ENCODE peak calls at places on chromosome 21, in nine cellular contexts. One of them, this sample, is unnamed.
A peak's percentile ranks its signal among the peaks of the same experiment; 100 is the strongest.

GRCh38 chr21:15999741-16000140 is 270.0 kb downstream of the USP25 start:
- DNase-seq in CD8-positive, alpha-beta T cell: no peak
- DNase-seq in suprapubic skin: no peak
- DNase-seq in IMR-90: no peak
- DNase-seq in HCT116: no peak
- DNase-seq in spleen: no peak
- DNase-seq in RWPE2: no peak
- DNase-seq in A549: no peak
- DNase-seq in uterus: no peak
- DNase-seq in this sample: no peak

GRCh38 chr21:36709030-36709867 is 10.3 kb downstream of the SIM2 start:
- DNase-seq in CD8-positive, alpha-beta T cell: no peak
- DNase-seq in suprapubic skin: no peak
- DNase-seq in IMR-90: no peak
- DNase-seq in HCT116: no peak
- DNase-seq in spleen: peak; percentile 54
- DNase-seq in RWPE2: peak; percentile 60
- DNase-seq in A549: no peak
- DNase-seq in uterus: no peak
- DNase-seq in this sample: no peak

GRCh38 chr21:43331962-43332458 is 94.9 kb downstream of the SIK1 start:
- DNase-seq in CD8-positive, alpha-beta T cell: no peak
- DNase-seq in suprapubic skin: no peak
- DNase-seq in IMR-90: peak; percentile 99
- DNase-seq in HCT116: no peak
- DNase-seq in spleen: no peak
- DNase-seq in RWPE2: no peak
- DNase-seq in A549: peak; percentile 78
- DNase-seq in uterus: no peak
- DNase-seq in this sample: peak; percentile 84

GRCh38 chr21:39904457-39904856 is 37.2 kb downstream of the PCP4 start:
- DNase-seq in CD8-positive, alpha-beta T cell: no peak
- DNase-seq in suprapubic skin: no peak
- DNase-seq in IMR-90: no peak
- DNase-seq in HCT116: no peak
- DNase-seq in spleen: no peak
- DNase-seq in RWPE2: no peak
- DNase-seq in A549: no peak
- DNase-seq in uterus: no peak
- DNase-seq in this sample: no peak

GRCh38 chr21:29178936-29179335 is 48.5 kb downstream of the MAP3K7CL start:
- DNase-seq in CD8-positive, alpha-beta T cell: no peak
- DNase-seq in suprapubic skin: no peak
- DNase-seq in IMR-90: no peak
- DNase-seq in HCT116: no peak
- DNase-seq in spleen: no peak
- DNase-seq in RWPE2: no peak
- DNase-seq in A549: no peak
- DNase-seq in uterus: no peak
- DNase-seq in this sample: no peak

GRCh38 chr21:36337099-36337509 is 17.1 kb downstream of the MORC3 start:
- DNase-seq in CD8-positive, alpha-beta T cell: no peak
- DNase-seq in suprapubic skin: no peak
- DNase-seq in IMR-90: peak; percentile 78
- DNase-seq in HCT116: no peak
- DNase-seq in spleen: no peak
- DNase-seq in RWPE2: no peak
- DNase-seq in A549: peak; percentile 31
- DNase-seq in uterus: no peak
- DNase-seq in this sample: no peak

GRCh38 chr21:43645414-43645891 is 13.8 kb downstream of the HSF2BP start:
- DNase-seq in CD8-positive, alpha-beta T cell: no peak
- DNase-seq in suprapubic skin: no peak
- DNase-seq in IMR-90: peak; percentile 82
- DNase-seq in HCT116: no peak
- DNase-seq in spleen: no peak
- DNase-seq in RWPE2: no peak
- DNase-seq in A549: peak; percentile 53
- DNase-seq in uterus: peak; percentile 42
- DNase-seq in this sample: peak; percentile 53

GRCh38 chr21:29034678-29035077 is 10.2 kb downstream of the USP16 start:
- DNase-seq in CD8-positive, alpha-beta T cell: no peak
- DNase-seq in suprapubic skin: no peak
- DNase-seq in IMR-90: no peak
- DNase-seq in HCT116: no peak
- DNase-seq in spleen: no peak
- DNase-seq in RWPE2: no peak
- DNase-seq in A549: no peak
- DNase-seq in uterus: no peak
- DNase-seq in this sample: no peak

DNA sequence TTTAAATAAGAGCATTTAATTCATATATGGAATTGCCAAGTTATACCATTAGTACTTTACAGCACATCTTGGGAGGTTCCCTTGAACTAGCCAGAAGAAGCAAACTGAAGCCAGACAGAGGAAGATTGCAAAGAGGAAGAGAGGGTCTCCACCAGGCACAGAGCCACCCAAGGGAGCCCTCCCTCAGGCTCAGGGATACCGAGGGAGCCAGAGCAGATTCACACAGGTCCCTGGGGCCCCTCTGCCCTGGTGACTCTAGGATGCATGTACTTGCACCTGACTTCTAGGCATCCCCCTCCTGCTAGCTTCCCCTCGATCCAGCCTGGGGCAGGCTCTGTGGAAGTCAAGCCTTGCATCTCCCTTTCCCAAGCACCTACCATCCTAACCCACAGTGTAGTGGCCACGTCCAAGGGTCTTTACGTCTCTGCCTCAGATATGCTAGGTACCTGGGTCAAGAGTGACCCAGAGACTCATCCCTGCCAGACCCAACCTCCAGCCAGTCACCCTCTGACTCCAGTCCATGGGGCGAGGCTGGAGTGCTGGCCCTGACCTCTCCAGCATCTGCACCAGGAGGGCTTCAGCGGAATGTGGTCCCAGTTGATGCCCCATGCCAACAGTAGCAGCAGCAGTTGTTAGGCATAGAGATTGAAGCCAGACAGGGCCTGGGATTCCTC is 6.4 kb downstream of the IFNAR2 start:
- DNase-seq in CD8-positive, alpha-beta T cell: no peak
- DNase-seq in suprapubic skin: no peak
- DNase-seq in IMR-90: no peak
- DNase-seq in HCT116: no peak
- DNase-seq in spleen: no peak
- DNase-seq in RWPE2: no peak
- DNase-seq in A549: no peak
- DNase-seq in uterus: no peak
- DNase-seq in this sample: no peak
- H3K4me1 ChIP-seq in CD8-positive, alpha-beta T cell: peaks cover 91% of the 10 kb centered on the region
- H3K4me1 ChIP-seq in suprapubic skin: peaks cover 12% of the 10 kb centered on the region
- H3K4me1 ChIP-seq in IMR-90: peaks cover 6% of the 10 kb centered on the region
- H3K4me1 ChIP-seq in HCT116: peaks cover 5% of the 10 kb centered on the region
- H3K4me1 ChIP-seq in spleen: peaks cover 100% of the 10 kb centered on the region
- H3K4me1 ChIP-seq in RWPE2: peaks cover 6% of the 10 kb centered on the region
- H3K4me1 ChIP-seq in A549: peaks cover 19% of the 10 kb centered on the region
- H3K4me1 ChIP-seq in uterus: no peaks in the 10 kb centered on the region
- H3K4me1 ChIP-seq in this sample: peaks cover 2% of the 10 kb centered on the region

GRCh38 chr21:38621132-38621531 is 122.9 kb upstream of the ERG start:
- DNase-seq in CD8-positive, alpha-beta T cell: no peak
- DNase-seq in suprapubic skin: no peak
- DNase-seq in IMR-90: no peak
- DNase-seq in HCT116: no peak
- DNase-seq in spleen: no peak
- DNase-seq in RWPE2: no peak
- DNase-seq in A549: no peak
- DNase-seq in uterus: no peak
- DNase-seq in this sample: no peak
- TF ChIP-seq CTCF in CD8-positive, alpha-beta T cell: no peak
- TF ChIP-seq CTCF in suprapubic skin: no peak
- TF ChIP-seq CTCF in IMR-90: no peak
- TF ChIP-seq CTCF in HCT116: no peak
- TF ChIP-seq CTCF in spleen: no peak
- TF ChIP-seq CTCF in RWPE2: no peak
- TF ChIP-seq CTCF in A549: no peak
- TF ChIP-seq CTCF in uterus: no peak
- TF ChIP-seq CTCF in this sample: no peak

GRCh38 chr21:45294509-45295291 is 7.0 kb upstream of the POFUT2 start:
- DNase-seq in CD8-positive, alpha-beta T cell: no peak
- DNase-seq in suprapubic skin: peak; percentile 83
- DNase-seq in IMR-90: peak; percentile 100
- DNase-seq in HCT116: no peak
- DNase-seq in spleen: peak; percentile 84
- DNase-seq in RWPE2: no peak
- DNase-seq in A549: no peak
- DNase-seq in uterus: peak; percentile 92
- DNase-seq in this sample: peak; percentile 97

GRCh38 chr21:45296638-45297037 is 8.9 kb upstream of the POFUT2 start:
- DNase-seq in CD8-positive, alpha-beta T cell: no peak
- DNase-seq in suprapubic skin: no peak
- DNase-seq in IMR-90: no peak
- DNase-seq in HCT116: no peak
- DNase-seq in spleen: no peak
- DNase-seq in RWPE2: no peak
- DNase-seq in A549: no peak
- DNase-seq in uterus: no peak
- DNase-seq in this sample: no peak

GRCh38 chr21:45297329-45297728 is 9.6 kb upstream of the POFUT2 start:
- DNase-seq in CD8-positive, alpha-beta T cell: no peak
- DNase-seq in suprapubic skin: peak; percentile 33
- DNase-seq in IMR-90: no peak
- DNase-seq in HCT116: no peak
- DNase-seq in spleen: no peak
- DNase-seq in RWPE2: no peak
- DNase-seq in A549: no peak
- DNase-seq in uterus: no peak
- DNase-seq in this sample: no peak

GRCh38 chr21:45293726-45294401 is 6.2 kb upstream of the POFUT2 start:
- DNase-seq in CD8-positive, alpha-beta T cell: no peak
- DNase-seq in suprapubic skin: peak; percentile 67
- DNase-seq in IMR-90: no peak
- DNase-seq in HCT116: no peak
- DNase-seq in spleen: peak; percentile 77
- DNase-seq in RWPE2: no peak
- DNase-seq in A549: no peak
- DNase-seq in uterus: no peak
- DNase-seq in this sample: peak; percentile 71

GRCh38 chr21:45295576-45296365 is 8.1 kb upstream of the POFUT2 start:
- DNase-seq in CD8-positive, alpha-beta T cell: no peak
- DNase-seq in suprapubic skin: peak; percentile 43
- DNase-seq in IMR-90: peak; percentile 91
- DNase-seq in HCT116: no peak
- DNase-seq in spleen: no peak
- DNase-seq in RWPE2: no peak
- DNase-seq in A549: no peak
- DNase-seq in uterus: peak; percentile 65
- DNase-seq in this sample: peak; percentile 43
- H3K4me1 ChIP-seq in CD8-positive, alpha-beta T cell: peaks cover 17% of the 10 kb centered on the region
- H3K4me1 ChIP-seq in suprapubic skin: peaks cover 54% of the 10 kb centered on the region
- H3K4me1 ChIP-seq in IMR-90: peaks cover 47% of the 10 kb centered on the region
- H3K4me1 ChIP-seq in HCT116: peaks cover 17% of the 10 kb centered on the region
- H3K4me1 ChIP-seq in spleen: peaks cover 67% of the 10 kb centered on the region
- H3K4me1 ChIP-seq in RWPE2: no peaks in the 10 kb centered on the region
- H3K4me1 ChIP-seq in A549: peaks cover 15% of the 10 kb centered on the region
- H3K4me1 ChIP-seq in uterus: peaks cover 21% of the 10 kb centered on the region
- H3K4me1 ChIP-seq in this sample: peaks cover 39% of the 10 kb centered on the region

GRCh38 chr21:17270234-17270633 is 242.6 kb upstream of the CXADR start:
- DNase-seq in CD8-positive, alpha-beta T cell: no peak
- DNase-seq in suprapubic skin: no peak
- DNase-seq in IMR-90: peak; percentile 31
- DNase-seq in HCT116: no peak
- DNase-seq in spleen: no peak
- DNase-seq in RWPE2: no peak
- DNase-seq in A549: peak; percentile 4
- DNase-seq in uterus: peak; percentile 66
- DNase-seq in this sample: peak; percentile 60
- TF ChIP-seq CTCF in CD8-positive, alpha-beta T cell: no peak
- TF ChIP-seq CTCF in suprapubic skin: peak; percentile 41
- TF ChIP-seq CTCF in IMR-90: peak; percentile 49
- TF ChIP-seq CTCF in HCT116: no peak
- TF ChIP-seq CTCF in spleen: no peak
- TF ChIP-seq CTCF in RWPE2: peak; percentile 55
- TF ChIP-seq CTCF in A549: peak; percentile 40
- TF ChIP-seq CTCF in uterus: peak; percentile 85
- TF ChIP-seq CTCF in this sample: peak; percentile 27

GRCh38 chr21:41929248-41929647 is 24.6 kb downstream of the C2CD2 start:
- DNase-seq in CD8-positive, alpha-beta T cell: no peak
- DNase-seq in suprapubic skin: no peak
- DNase-seq in IMR-90: no peak
- DNase-seq in HCT116: no peak
- DNase-seq in spleen: peak; percentile 76
- DNase-seq in RWPE2: no peak
- DNase-seq in A549: no peak
- DNase-seq in uterus: no peak
- DNase-seq in this sample: no peak
- H3K4me1 ChIP-seq in CD8-positive, alpha-beta T cell: peaks cover 27% of the 10 kb centered on the region
- H3K4me1 ChIP-seq in suprapubic skin: peaks cover 56% of the 10 kb centered on the region
- H3K4me1 ChIP-seq in IMR-90: peaks cover 26% of the 10 kb centered on the region
- H3K4me1 ChIP-seq in HCT116: peaks cover 41% of the 10 kb centered on the region
- H3K4me1 ChIP-seq in spleen: peaks cover 97% of the 10 kb centered on the region
- H3K4me1 ChIP-seq in RWPE2: peaks cover 52% of the 10 kb centered on the region
- H3K4me1 ChIP-seq in A549: peaks cover 43% of the 10 kb centered on the region
- H3K4me1 ChIP-seq in uterus: peaks cover 6% of the 10 kb centered on the region
- H3K4me1 ChIP-seq in this sample: peaks cover 32% of the 10 kb centered on the region

DNA sequence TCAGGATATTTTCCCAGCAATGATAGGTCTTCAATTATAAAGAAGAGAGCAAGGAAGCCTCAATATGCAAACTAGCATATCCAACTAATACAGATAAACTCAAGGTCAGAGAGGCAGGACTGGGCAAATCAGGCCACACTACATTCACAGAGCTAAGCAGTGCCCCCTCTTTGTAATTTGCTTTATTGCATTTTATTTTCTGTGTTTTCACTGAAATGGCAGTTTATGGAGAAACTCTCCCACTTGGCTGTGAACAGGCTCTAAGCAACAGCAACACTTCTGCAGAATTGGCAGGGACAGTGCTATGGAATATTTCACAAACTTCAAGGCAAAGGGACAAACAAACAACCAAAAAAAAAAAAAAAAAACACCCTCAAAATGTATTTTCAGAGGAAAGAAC is 93.4 kb upstream of the SOD1 start:
- DNase-seq in CD8-positive, alpha-beta T cell: no peak
- DNase-seq in suprapubic skin: no peak
- DNase-seq in IMR-90: no peak
- DNase-seq in HCT116: no peak
- DNase-seq in spleen: no peak
- DNase-seq in RWPE2: no peak
- DNase-seq in A549: no peak
- DNase-seq in uterus: no peak
- DNase-seq in this sample: no peak
- TF ChIP-seq CTCF in CD8-positive, alpha-beta T cell: no peak
- TF ChIP-seq CTCF in suprapubic skin: no peak
- TF ChIP-seq CTCF in IMR-90: no peak
- TF ChIP-seq CTCF in HCT116: no peak
- TF ChIP-seq CTCF in spleen: no peak
- TF ChIP-seq CTCF in RWPE2: peak; percentile 20
- TF ChIP-seq CTCF in A549: no peak
- TF ChIP-seq CTCF in uterus: no peak
- TF ChIP-seq CTCF in this sample: no peak